ENCODE peak calls at places on chromosomes 4 and X, in six cellular contexts. P, L, W, B, J and Z are unnamed samples.

GRCh38 chr4:42637104-42637503 is 19.8 kb downstream of the ATP8A1 start:
- DNase-seq in P (no peak), L (no peak), W (no peak), B (no peak), J (no peak), Z (no peak)

GRCh38 chr4:45102716-45103115 is 376.4 kb upstream of the GNPDA2 start:
- DNase-seq in P (no peak), L (no peak), W (no peak), B (no peak), J (no peak), Z (no peak)

GRCh38 chr4:27176400-27176799 is 315.8 kb downstream of the STIM2 start:
- DNase-seq in P (peak), L (no peak), W (peak), B (no peak), J (peak), Z (no peak)

GRCh38 chr4:7970031-7970946 is 30.6 kb upstream of the AFAP1 start:
- DNase-seq in P (peak), L (peak), W (peak), B (no peak), J (no peak), Z (no peak)

GRCh38 chr4:1833307-1834046 is 22.5 kb downstream of the LETM1 start:
- DNase-seq in P (no peak), L (no peak), W (no peak), B (no peak), J (no peak), Z (no peak)

GRCh38 chr4:153781280-153781679 is 7.6 kb downstream of the SFRP2 start:
- DNase-seq in P (no peak), L (no peak), W (no peak), B (no peak), J (no peak), Z (no peak)

GRCh38 chr4:55358668-55359067 is 12.6 kb downstream of the SRD5A3 start:
- DNase-seq in P (peak), L (peak), W (peak), B (peak), J (no peak), Z (no peak)

GRCh38 chr4:145782756-145783155 is 102.8 kb downstream of the C4orf51 start:
- DNase-seq in P (no peak), L (peak), W (no peak), B (no peak), J (no peak), Z (no peak)

GRCh38 chrX:136147320-136147901 is at the start of gene FHL1:
- DNase-seq in P (peak), L (peak), W (peak), B (no peak), J (peak), Z (no peak)

GRCh38 chr4:7802093-7802726 is 137.5 kb downstream of the AFAP1 start:
- DNase-seq in P (peak), L (peak), W (peak), B (peak), J (peak), Z (peak)

GRCh38 chrX:140525448-140525847 is 20.6 kb upstream of the SOX3 start:
- DNase-seq in P (peak), L (no peak), W (peak), B (no peak), J (no peak), Z (no peak)

GRCh38 chr4:145154573-145154972 is 25.8 kb downstream of the OTUD4 start:
- DNase-seq in P (peak), L (peak), W (peak), B (no peak), J (no peak), Z (no peak)

GRCh38 chr4:53484911-53485459 is 106.3 kb downstream of the LNX1 start:
- DNase-seq in P (no peak), L (no peak), W (no peak), B (no peak), J (no peak), Z (no peak)

GRCh38 chrX:24145340-24146186 is 4.0 kb upstream of the ZFX start:
- DNase-seq in P (peak), L (peak), W (peak), B (no peak), J (no peak), Z (no peak)

GRCh38 chr4:107755841-107756356 is 35.9 kb upstream of the PAPSS1 start:
- DNase-seq in P (peak), L (no peak), W (peak), B (peak), J (no peak), Z (no peak)

GRCh38 chr4:90183254-90183653 is 56.1 kb downstream of the CCSER1 start:
- DNase-seq in P (no peak), L (no peak), W (no peak), B (no peak), J (no peak), Z (no peak)

DNA sequence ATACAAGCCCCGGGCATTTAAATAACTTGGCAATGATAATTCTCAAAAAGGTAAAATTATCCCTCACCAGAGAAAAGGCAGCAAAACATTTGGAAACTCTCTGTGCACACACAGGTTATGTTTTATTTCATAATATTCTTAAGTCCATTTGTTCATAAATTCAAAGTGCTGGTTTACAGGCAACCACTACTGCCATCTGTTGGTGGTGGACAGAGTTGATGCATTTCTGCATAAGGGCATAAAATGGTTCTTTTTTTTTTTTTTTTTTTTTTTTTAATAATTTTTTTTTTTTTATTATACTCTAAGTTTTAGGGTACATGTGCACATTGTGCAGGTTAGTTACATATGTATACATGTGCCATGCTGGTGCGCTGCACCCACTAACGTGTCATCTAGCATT is 31.5 kb upstream of the IL21 start:
- DNase-seq in P (peak), L (peak), W (peak), B (peak), J (no peak), Z (no peak)
- TF ChIP-seq CTCF in P (peak), L (peak), W (peak), B (peak), J (peak), Z (peak)

GRCh38 chr4:88015659-88016295 is 8.3 kb downstream of the PKD2 start:
- DNase-seq in P (no peak), L (no peak), W (no peak), B (no peak), J (no peak), Z (no peak)
- H3K4me3 ChIP-seq in P (no peak), L (no peak), W (no peak), B (no peak), J (no peak), Z (no peak)

GRCh38 chr4:95362066-95362465 is 186.7 kb downstream of the UNC5C start:
- DNase-seq in P (no peak), L (no peak), W (no peak), B (no peak), J (no peak), Z (no peak)

GRCh38 chr4:95363966-95364365 is 184.8 kb downstream of the UNC5C start:
- DNase-seq in P (peak), L (peak), W (no peak), B (no peak), J (no peak), Z (no peak)

GRCh38 chr4:95361696-95361965 is 187.1 kb downstream of the UNC5C start:
- DNase-seq in P (no peak), L (no peak), W (no peak), B (no peak), J (no peak), Z (no peak)

GRCh38 chr4:95363579-95363965 is 185.2 kb downstream of the UNC5C start:
- DNase-seq in P (no peak), L (no peak), W (no peak), B (no peak), J (no peak), Z (no peak)

GRCh38 chr4:95362906-95363578 is 185.7 kb downstream of the UNC5C start:
- DNase-seq in P (peak), L (peak), W (peak), B (no peak), J (no peak), Z (peak)
- TF ChIP-seq CTCF in P (peak), L (no peak), W (peak), B (no peak), J (no peak), Z (peak)

DNA sequence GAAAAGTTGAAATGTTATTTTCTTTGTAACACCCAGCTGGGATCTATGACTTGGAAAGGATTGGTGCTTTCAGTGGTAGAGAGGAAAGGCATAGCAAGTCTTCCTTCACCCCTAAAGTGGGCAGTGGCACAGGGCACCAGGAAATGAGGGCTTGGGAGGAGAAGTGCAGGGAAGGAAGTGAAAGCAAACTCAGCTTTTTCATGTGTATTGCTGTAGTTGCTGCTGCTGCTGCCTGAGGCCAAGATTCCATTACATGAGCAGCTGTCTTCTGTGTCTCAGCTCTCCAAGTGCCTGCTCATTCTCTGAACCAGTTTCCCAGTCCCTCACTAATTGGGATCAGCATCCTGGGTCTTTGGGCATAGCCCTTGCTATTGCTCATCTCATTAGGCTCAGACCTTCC is 2.6 kb downstream of the HCCS start:
- DNase-seq in P (peak), L (peak), W (peak), B (no peak), J (no peak), Z (no peak)
- H3K4me3 ChIP-seq in P (no peak), L (peak), W (no peak), B (no peak), J (no peak), Z (no peak)

GRCh38 chr4:149914521-149915115 is 99.0 kb upstream of the IQCM start:
- DNase-seq in P (peak), L (peak), W (peak), B (peak), J (no peak), Z (peak)
- TF ChIP-seq CTCF in P (peak), L (peak), W (peak), B (peak), J (peak), Z (peak)

GRCh38 chrX:110006161-110006560 is 3.2 kb downstream of the TMEM164 start:
- DNase-seq in P (no peak), L (no peak), W (no peak), B (no peak), J (no peak), Z (no peak)

GRCh38 chrX:110004970-110005369 is 2.1 kb downstream of the TMEM164 start:
- DNase-seq in P (no peak), L (no peak), W (no peak), B (no peak), J (no peak), Z (no peak)

GRCh38 chrX:110002300-110003166 is at the start of gene TMEM164:
- DNase-seq in P (peak), L (peak), W (peak), B (peak), J (peak), Z (peak)

GRCh38 chrX:110003167-110004156 is 548 bp downstream of the TMEM164 start:
- DNase-seq in P (peak), L (no peak), W (no peak), B (no peak), J (peak), Z (no peak)

DNA sequence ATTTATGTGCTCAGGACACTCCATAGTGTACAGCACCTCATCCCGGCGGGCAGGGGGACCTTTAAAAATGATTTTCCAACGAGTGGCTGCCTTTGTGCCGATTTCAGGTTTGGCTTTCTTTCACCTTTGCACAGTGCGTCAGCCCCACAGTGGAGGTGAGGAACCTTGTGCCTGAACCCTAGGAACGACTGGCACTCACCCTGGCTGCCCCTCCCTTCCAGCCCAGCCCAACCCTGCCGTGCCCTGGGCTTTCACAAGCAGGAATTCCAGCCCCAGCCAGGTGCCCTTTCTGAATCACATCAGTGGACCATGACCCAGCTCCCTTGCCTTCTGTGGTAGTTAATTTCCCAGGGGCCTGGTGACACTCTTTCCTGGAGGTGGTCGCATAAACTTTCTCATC is 1.3 kb downstream of the TMEM164 start:
- DNase-seq in P (no peak), L (no peak), W (no peak), B (no peak), J (peak), Z (no peak)
- H3K4me3 ChIP-seq in P (no peak), L (no peak), W (no peak), B (no peak), J (peak), Z (peak)